ENCODE peak calls at places on chromosomes 11 and 22, in six cellular contexts. H, V, M, C, Z and D are unnamed samples.

GRCh38 chr11:71463331-71464211 is 10.6 kb downstream of the NADSYN1 start:
- DNase-seq in V (no peak), H (no peak), Z (no peak), M (no peak), C (no peak), D (no peak)

GRCh38 chr22:37303821-37304274 is 21.5 kb downstream of the CYTH4 start:
- DNase-seq in H (no peak), C (peak; percentile 90), Z (peak; percentile 79), M (peak; percentile 28), V (peak; percentile 95), D (no peak)

GRCh38 chr11:13262096-13262495 is 15.5 kb upstream of the BMAL1 start:
- DNase-seq in M (no peak), V (no peak), C (peak; percentile 21), H (no peak), Z (no peak), D (no peak)

GRCh38 chr11:31981457-31981856 is 109.4 kb upstream of the RCN1 start:
- DNase-seq in C (no peak), Z (no peak), H (no peak), V (no peak), M (no peak), D (no peak)

GRCh38 chr11:112285918-112286317 is 25.3 kb upstream of the PLET1 start:
- DNase-seq in Z (peak; percentile 42), V (peak; percentile 68), H (no peak), M (no peak), C (no peak), D (no peak)

GRCh38 chr11:119672597-119672996 is 56.4 kb downstream of the NECTIN1 start:
- DNase-seq in M (no peak), Z (no peak), C (no peak), V (no peak), H (no peak), D (no peak)

GRCh38 chr11:105046898-105047579 is 1.9 kb upstream of the CARD16 start:
- DNase-seq in C (peak; percentile 81), H (peak; percentile 49), V (peak; percentile 100), M (no peak), Z (peak; percentile 84), D (no peak)

GRCh38 chr22:30830907-30831306 is 136.2 kb downstream of the OSBP2 start:
- DNase-seq in H (peak; percentile 6), Z (peak; percentile 99), C (peak; percentile 97), V (peak; percentile 97), M (no peak), D (no peak)

GRCh38 chr11:72562431-72562830 is 111.8 kb downstream of the PDE2A start:
- DNase-seq in H (no peak), V (no peak), M (no peak), Z (no peak), C (no peak), D (no peak)

GRCh38 chr11:126197277-126197939 is 14.0 kb downstream of the RPUSD4 start:
- DNase-seq in V (peak; percentile 90), H (no peak), Z (peak; percentile 73), C (peak; percentile 28), M (no peak), D (no peak)

GRCh38 chr11:130653838-130654601 is 205.6 kb downstream of the ADAMTS15 start:
- DNase-seq in V (peak; percentile 40), C (no peak), M (peak; percentile 69), Z (no peak), H (peak; percentile 49), D (no peak)

GRCh38 chr11:68982134-68982533 is 1.3 kb upstream of the MRGPRD start:
- DNase-seq in Z (no peak), C (no peak), M (no peak), H (no peak), V (no peak), D (no peak)

GRCh38 chr11:77821349-77821851 is 456 bp downstream of the AAMDC start:
- DNase-seq in V (peak; percentile 40), Z (peak; percentile 28), H (peak; percentile 35), C (peak; percentile 33), M (no peak), D (peak; percentile 27)

GRCh38 chr11:44096360-44097188 is 1.1 kb downstream of the EXT2 start:
- DNase-seq in Z (peak; percentile 90), H (peak; percentile 56), V (peak; percentile 21), C (peak; percentile 88), M (no peak), D (no peak)

GRCh38 chr11:121099885-121100284 is 1.2 kb upstream of the TECTA start:
- DNase-seq in H (no peak), Z (no peak), M (no peak), V (peak; percentile 64), C (no peak), D (no peak)

GRCh38 chr11:17012712-17013547 is 1.3 kb downstream of the PLEKHA7 start:
- DNase-seq in H (no peak), C (peak; percentile 81), M (no peak), Z (no peak), V (peak; percentile 52), D (peak; percentile 19)

GRCh38 chr11:12269104-12269441 is 108.3 kb upstream of the PARVA start:
- DNase-seq in H (no peak), C (peak; percentile 42), V (peak; percentile 68), Z (no peak), M (no peak), D (no peak)

GRCh38 chr11:115409691-115410220 is 94.5 kb downstream of the CADM1 start:
- DNase-seq in C (no peak), Z (no peak), H (no peak), V (peak; percentile 48), M (no peak), D (no peak)

GRCh38 chr11:115406404-115406803 is 97.8 kb downstream of the CADM1 start:
- DNase-seq in H (no peak), Z (no peak), M (no peak), C (no peak), V (no peak), D (no peak)

GRCh38 chr11:115407496-115407895 is 96.7 kb downstream of the CADM1 start:
- DNase-seq in Z (no peak), C (no peak), H (no peak), V (no peak), M (no peak), D (no peak)

GRCh38 chr11:115409116-115409663 is 95.0 kb downstream of the CADM1 start:
- DNase-seq in Z (no peak), C (no peak), M (no peak), V (no peak), H (no peak), D (no peak)

DNA sequence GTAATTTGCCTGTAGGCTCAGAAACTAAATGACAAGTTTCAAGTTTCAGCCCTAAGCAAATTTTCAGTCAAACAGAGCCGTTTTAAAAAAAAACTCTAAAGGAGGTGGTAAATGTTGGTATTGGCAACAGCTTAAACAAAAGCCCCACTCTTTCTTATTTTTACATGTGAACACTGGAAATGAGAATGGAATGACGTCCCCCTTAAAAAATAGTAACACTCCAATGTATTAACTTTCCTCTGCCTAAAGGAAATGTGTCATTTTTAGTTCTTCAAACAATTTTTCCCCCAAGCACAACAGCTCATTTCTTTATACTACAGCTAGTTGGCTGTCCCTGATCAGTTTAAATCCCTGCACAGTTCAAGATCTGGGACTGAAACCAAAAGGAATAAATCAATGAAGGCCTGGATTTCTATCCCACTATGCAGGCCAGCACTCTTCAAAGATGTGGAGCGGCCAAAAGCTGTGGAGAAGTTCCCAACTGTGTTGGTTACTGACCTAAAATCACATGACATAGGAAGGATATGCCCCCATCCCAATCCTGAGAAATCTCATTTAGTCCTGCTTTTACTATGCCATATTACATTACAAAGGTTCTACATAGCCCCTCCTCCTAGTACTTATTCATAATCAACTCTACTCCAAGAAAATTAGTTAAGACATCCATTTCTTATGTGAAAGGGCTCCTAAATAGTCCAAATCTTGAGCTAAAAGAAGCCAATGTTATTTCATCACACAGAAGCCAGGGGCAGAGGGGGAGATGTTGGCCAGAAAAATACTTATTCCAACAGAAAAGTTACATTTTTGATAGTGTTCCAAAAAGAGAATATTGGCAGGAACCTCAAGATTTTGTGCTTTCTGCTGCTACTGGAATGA is 95.9 kb downstream of the CADM1 start:
- DNase-seq in H (no peak), M (no peak), V (peak; percentile 44), Z (no peak), C (no peak), D (no peak)
- H3K27ac ChIP-seq in H (no peak overlapping the region), M (no peak overlapping the region), V (no peak overlapping the region), Z (no peak overlapping the region), C (no peak overlapping the region), D (no peak overlapping the region)

DNA sequence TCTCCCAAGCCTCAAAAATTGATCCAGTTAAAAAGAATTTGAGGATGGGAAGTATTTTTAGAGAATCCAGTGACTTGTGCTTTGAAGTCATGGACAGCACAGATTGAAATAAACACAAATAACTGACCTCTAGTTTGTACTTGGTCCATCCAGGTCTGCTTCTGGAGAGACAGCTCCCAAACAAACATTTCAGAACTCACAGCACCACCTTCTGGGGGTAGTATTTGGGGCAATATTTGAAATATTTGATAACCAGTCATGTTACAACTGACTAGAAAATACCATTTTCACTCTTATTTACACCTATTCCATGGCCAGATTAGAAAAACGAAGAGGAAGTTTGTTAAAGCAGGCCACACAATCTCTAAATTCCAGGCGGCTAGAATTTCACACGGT is 56.2 kb downstream of the CTSC start:
- DNase-seq in Z (peak; percentile 19), V (no peak), C (no peak), M (no peak), H (no peak), D (no peak)
- TF ChIP-seq CTCF in Z (peak; percentile 60), V (peak; percentile 21), C (peak; percentile 14), M (no peak), H (peak; percentile 35), D (no peak)

GRCh38 chr11:85167471-85167870 is 459.7 kb downstream of the DLG2 start:
- DNase-seq in C (no peak), V (no peak), M (no peak), Z (peak; percentile 74), H (no peak), D (no peak)
- H3K27ac ChIP-seq in C (no peak overlapping the region), V (no peak overlapping the region), M (no peak overlapping the region), Z (no peak overlapping the region), H (no peak overlapping the region), D (no peak overlapping the region)

GRCh38 chr11:1226981-1227550 is 4.2 kb downstream of the MUC5B start:
- DNase-seq in M (no peak), C (no peak), Z (no peak), H (no peak), V (peak; percentile 4), D (no peak)

GRCh38 chr11:1227551-1228182 is 4.8 kb downstream of the MUC5B start:
- DNase-seq in V (no peak), C (no peak), Z (no peak), M (no peak), H (no peak), D (no peak)

GRCh38 chr11:1228921-1229451 is 6.1 kb downstream of the MUC5B start:
- DNase-seq in H (no peak), Z (no peak), C (no peak), M (no peak), V (no peak), D (no peak)

GRCh38 chr11:1229471-1230120 is 6.7 kb downstream of the MUC5B start:
- DNase-seq in V (no peak), M (no peak), C (no peak), Z (no peak), H (no peak), D (no peak)

DNA sequence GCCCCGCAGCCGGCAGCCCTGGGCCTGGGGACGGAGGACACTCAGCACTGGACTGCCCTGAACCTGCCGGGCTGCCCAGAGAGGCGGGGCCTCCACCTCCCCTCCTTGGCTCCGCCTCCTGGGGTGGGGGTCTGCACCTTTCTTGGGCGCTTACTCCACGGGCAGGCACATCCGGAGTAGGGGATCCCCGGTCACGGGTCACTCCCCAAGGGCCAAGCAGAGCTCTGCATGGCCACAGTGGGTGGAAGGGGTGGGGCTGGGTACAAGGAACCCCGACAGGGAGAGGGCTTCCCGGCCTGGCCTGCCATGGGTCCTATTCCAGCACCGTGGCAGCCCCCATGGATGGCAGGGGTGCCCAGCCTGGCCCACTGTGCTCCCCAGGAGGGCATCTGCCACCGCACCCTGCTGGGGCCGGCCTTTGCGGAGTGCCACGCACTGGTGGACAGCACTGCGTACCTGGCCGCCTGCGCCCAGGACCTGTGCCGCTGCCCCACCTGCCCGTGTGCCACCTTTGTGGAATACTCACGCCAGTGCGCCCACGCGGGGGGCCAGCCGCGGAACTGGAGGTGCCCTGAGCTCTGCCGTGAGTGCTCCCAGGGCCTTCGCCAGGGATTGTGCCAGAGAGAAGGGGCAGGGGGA is 5.4 kb downstream of the MUC5B start:
- DNase-seq in H (no peak), M (no peak), C (no peak), Z (no peak), V (no peak), D (no peak)
- TF ChIP-seq CTCF in H (no peak), M (no peak), C (no peak), Z (no peak), V (no peak), D (no peak)